ENCODE peak calls at places on chromosome 12, in eight cellular contexts. L, W, F, B, J, H, D and N are unnamed samples.
A peak's percentile ranks its signal among the peaks of the same experiment; 100 is the strongest.

GRCh38 chr12:25958254-25959068 is at the start of gene RASSF8:
- DNase-seq in W (peak; percentile 89), L (peak; percentile 87), H (peak; percentile 81), D (peak; percentile 49), B (no peak), J (peak; percentile 79), F (peak; percentile 80), N (peak; percentile 30)

GRCh38 chr12:96190403-96191170 is 3.6 kb upstream of the ELK3 start:
- DNase-seq in W (no peak), F (no peak), L (no peak), H (no peak), J (no peak), D (no peak), B (no peak), N (no peak)

GRCh38 chr12:93946542-93947150 is 201.7 kb upstream of the PLXNC1 start:
- DNase-seq in L (no peak), W (no peak), J (no peak), D (no peak), H (no peak), F (no peak), B (no peak), N (no peak)

GRCh38 chr12:64678248-64678647 is 68.0 kb downstream of the RASSF3 start:
- DNase-seq in B (no peak), L (no peak), J (no peak), D (no peak), H (no peak), F (no peak), W (no peak), N (no peak)

GRCh38 chr12:92717202-92717601 is 14.4 kb downstream of the PLEKHG7 start:
- DNase-seq in J (no peak), H (peak; percentile 90), F (no peak), D (no peak), W (no peak), L (no peak), B (no peak), N (peak; percentile 82)

GRCh38 chr12:57169969-57170368 is 22.6 kb upstream of the LRP1-AS start:
- DNase-seq in B (no peak), D (no peak), J (no peak), F (no peak), W (no peak), H (no peak), L (no peak), N (no peak)

GRCh38 chr12:65824314-65824563 is at the start of gene HMGA2:
- DNase-seq in B (no peak), D (no peak), W (peak; percentile 68), L (no peak), J (peak; percentile 75), H (peak; percentile 76), F (no peak), N (peak; percentile 54)

GRCh38 chr12:77010637-77011548 is 54.5 kb downstream of the E2F7 start:
- DNase-seq in L (peak; percentile 62), F (peak; percentile 70), H (peak; percentile 76), D (peak; percentile 54), W (peak; percentile 78), J (peak; percentile 85), B (peak; percentile 23), N (peak; percentile 74)

GRCh38 chr12:47881826-47882427 is 22.9 kb downstream of the VDR start:
- DNase-seq in W (no peak), J (no peak), H (peak; percentile 34), B (no peak), L (no peak), F (no peak), D (no peak), N (no peak)

GRCh38 chr12:1605129-1606020 is 11.0 kb upstream of the FBXL14 start:
- DNase-seq in F (peak; percentile 79), H (peak; percentile 82), W (peak; percentile 81), L (peak; percentile 74), J (peak; percentile 69), B (no peak), D (peak; percentile 32), N (peak; percentile 49)

GRCh38 chr12:50013361-50014147 is 11.7 kb downstream of the RACGAP1 start:
- DNase-seq in B (no peak), L (no peak), W (no peak), D (no peak), H (no peak), J (no peak), F (no peak), N (no peak)

GRCh38 chr12:71947645-71948105 is 9.0 kb downstream of the TPH2 start:
- DNase-seq in B (no peak), H (peak; percentile 22), F (no peak), J (peak; percentile 64), L (peak; percentile 58), W (no peak), D (no peak), N (no peak)

GRCh38 chr12:68272732-68273131 is 19.3 kb upstream of the IL22 start:
- DNase-seq in H (no peak), B (no peak), F (no peak), D (no peak), J (no peak), W (no peak), L (no peak), N (no peak)

GRCh38 chr12:132367401-132367851 is 38.0 kb upstream of the GALNT9 start:
- DNase-seq in J (no peak), H (peak; percentile 82), F (no peak), W (peak; percentile 70), B (no peak), L (peak; percentile 42), D (no peak), N (no peak)